ENCODE peak calls at places on chromosomes 3 and 15, in five cellular contexts. J is stomach, K is heart right ventricle, O is GM12865, X is body of pancreas. L is an unnamed sample.
A peak's percentile ranks its signal among the peaks of the same experiment; 100 is the strongest.

GRCh38 chr15:73965094-73965729 is 26.9 kb downstream of the STOML1 start:
- DNase-seq in X (no peak), K (no peak), O (peak; percentile 64), J (no peak), L (no peak)

GRCh38 chr3:37723585-37723984 is 138.1 kb upstream of the CTDSPL start:
- DNase-seq in J (no peak), O (no peak), K (no peak), X (no peak), L (no peak)

GRCh38 chr15:84402856-84403608 is 167.5 kb downstream of the GOLGA6L4 start:
- DNase-seq in X (no peak), O (no peak), K (no peak), J (no peak), L (no peak)

GRCh38 chr3:21392521-21392920 is 358.5 kb downstream of the ZNF385D start:
- DNase-seq in O (no peak), K (no peak), X (no peak), J (no peak), L (no peak)

GRCh38 chr15:70557506-70558258 is 205.7 kb downstream of the UACA start:
- DNase-seq in K (no peak), J (peak; percentile 19), X (no peak), O (no peak), L (no peak)

GRCh38 chr15:63876085-63876662 is 42.4 kb upstream of the HERC1 start:
- DNase-seq in J (no peak), X (no peak), K (no peak), O (no peak), L (no peak)

GRCh38 chr3:24192469-24193056 is 247.5 kb downstream of the NR1D2 start:
- DNase-seq in J (no peak), K (no peak), X (no peak), O (no peak), L (no peak)

GRCh38 chr15:66830358-66830757 is 128.3 kb downstream of the SMAD6 start:
- DNase-seq in X (no peak), K (peak; percentile 70), O (no peak), J (no peak), L (no peak)

GRCh38 chr15:81006124-81006523 is 5.4 kb downstream of the TLNRD1 start:
- DNase-seq in K (no peak), J (no peak), O (no peak), X (no peak), L (no peak)

GRCh38 chr3:52253314-52254260 is 8.0 kb downstream of the PPM1M start:
- DNase-seq in X (no peak), K (no peak), O (peak; percentile 92), J (peak; percentile 48), L (peak; percentile 91)

GRCh38 chr3:56970401-56971002 is 90.0 kb upstream of the SPATA12 start:
- DNase-seq in K (no peak), O (peak; percentile 25), J (no peak), X (no peak), L (peak; percentile 55)

GRCh38 chr3:67292356-67293225 is 294.5 kb downstream of the KBTBD8 start:
- DNase-seq in O (no peak), X (no peak), K (no peak), J (peak; percentile 46), L (no peak)

GRCh38 chr3:160677459-160677901 is 520 bp downstream of the ARL14 start:
- DNase-seq in X (peak; percentile 54), K (no peak), J (no peak), O (no peak), L (no peak)

GRCh38 chr3:242986-243706 is 46.6 kb downstream of the CHL1 start:
- DNase-seq in K (no peak), J (no peak), O (no peak), X (no peak), L (no peak)

GRCh38 chr3:64916937-64917336 is 229.1 kb upstream of the ADAMTS9 start:
- DNase-seq in X (no peak), O (no peak), K (no peak), J (no peak), L (no peak)

GRCh38 chr3:36891651-36892268 is 53.1 kb downstream of the TRANK1 start:
- DNase-seq in J (no peak), X (no peak), K (peak; percentile 72), O (peak; percentile 77), L (no peak)

GRCh38 chr3:172317984-172318383 is 130.3 kb downstream of the GHSR start:
- DNase-seq in K (peak; percentile 78), O (peak; percentile 58), X (no peak), J (no peak), L (peak; percentile 44)

GRCh38 chr3:167032267-167032876 is 347.7 kb downstream of the ZBBX start:
- DNase-seq in K (no peak), J (no peak), O (peak; percentile 27), X (no peak), L (no peak)

GRCh38 chr3:111012388-111013248 is 59.0 kb upstream of the NECTIN3 start:
- DNase-seq in K (no peak), X (no peak), O (no peak), J (no peak), L (no peak)

GRCh38 chr3:53375019-53375418 is 27.7 kb upstream of the DCP1A start:
- DNase-seq in K (peak; percentile 6), O (peak; percentile 73), X (peak; percentile 70), J (peak; percentile 70), L (peak; percentile 71)

GRCh38 chr3:123409443-123410148 is 39.3 kb downstream of the ADCY5 start:
- DNase-seq in O (no peak), K (no peak), J (no peak), X (peak; percentile 53), L (no peak)

GRCh38 chr15:66631616-66632263 is 65.9 kb upstream of the LCTL start:
- DNase-seq in K (no peak), O (no peak), X (no peak), J (no peak), L (no peak)

GRCh38 chr15:70487380-70487725 is 276.0 kb downstream of the UACA start:
- DNase-seq in J (no peak), K (no peak), X (no peak), O (peak; percentile 57), L (no peak)

GRCh38 chr3:42055291-42055690 is 35.9 kb upstream of the TRAK1 start:
- DNase-seq in K (no peak), X (no peak), O (no peak), J (no peak), L (no peak)

GRCh38 chr3:94862703-94863102 is 799.8 kb downstream of the NSUN3 start:
- DNase-seq in K (no peak), O (peak; percentile 13), X (no peak), J (no peak), L (peak; percentile 12)

GRCh38 chr15:73571346-73571745 is 61.8 kb downstream of the NPTN start:
- DNase-seq in J (no peak), O (no peak), X (no peak), K (no peak), L (no peak)

GRCh38 chr15:60441323-60441722 is 37.6 kb downstream of the ICE2 start:
- DNase-seq in J (no peak), O (no peak), X (no peak), K (no peak), L (no peak)

GRCh38 chr3:189786479-189787064 is 155.4 kb downstream of the TP63 start:
- DNase-seq in O (no peak), K (no peak), J (no peak), X (no peak), L (no peak)
- TF ChIP-seq CTCF in O (no peak), K (no peak), J (peak; percentile 26), X (no peak), L (no peak)

DNA sequence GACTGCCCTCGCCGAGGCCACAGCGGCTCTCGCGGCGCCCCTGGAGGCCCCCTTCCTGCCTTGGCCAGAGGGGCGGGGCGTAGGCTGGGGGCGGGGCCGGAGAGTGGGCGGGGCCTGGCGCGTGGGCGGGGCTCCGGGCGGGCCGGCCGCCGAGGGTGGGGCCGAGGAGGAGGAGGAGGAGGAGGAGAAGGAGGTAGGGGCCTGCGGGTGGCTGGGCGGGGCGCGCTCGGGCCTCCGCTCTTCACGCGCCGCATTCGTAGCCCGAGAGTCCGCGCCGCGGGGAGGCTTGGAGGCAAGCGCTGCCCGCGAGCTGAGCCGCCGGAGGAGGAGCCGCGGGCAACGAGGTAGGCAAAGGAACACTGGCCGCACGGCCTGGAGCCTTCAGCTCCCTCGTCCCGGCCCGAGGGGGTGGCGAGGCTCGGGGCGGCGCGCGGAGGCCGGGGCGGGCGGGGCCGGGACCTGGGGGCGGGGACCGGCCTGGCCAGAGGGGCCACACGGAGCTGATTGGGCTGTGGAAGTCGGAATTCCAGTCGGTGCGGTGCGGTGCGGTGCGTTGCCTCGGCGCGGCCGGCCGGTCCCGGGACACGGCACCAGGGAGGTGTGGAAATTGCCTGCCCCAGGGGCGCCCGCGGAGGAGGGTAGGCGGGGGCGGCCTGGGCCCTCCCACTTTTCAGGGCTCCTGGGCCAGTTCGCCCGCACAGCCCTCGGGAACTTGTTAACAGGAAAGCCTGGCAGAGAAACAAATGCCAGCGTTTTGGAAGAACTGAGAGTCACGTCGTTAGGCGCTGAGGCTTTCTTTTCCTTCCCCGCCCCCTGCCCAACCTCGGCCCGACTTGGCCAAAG is at the start of gene PPP2R3A:
- DNase-seq in J (peak; percentile 85), O (peak; percentile 74), K (peak; percentile 83), X (peak; percentile 85), L (peak; percentile 83)
- TF ChIP-seq CTCF in J (no peak), O (no peak), K (no peak), X (no peak), L (no peak)

GRCh38 chr15:89492934-89493631 is 3.3 kb downstream of the RHCG start:
- DNase-seq in O (no peak), K (no peak), X (no peak), J (no peak), L (no peak)

GRCh38 chr15:89490081-89490480 is 6.3 kb downstream of the RHCG start:
- DNase-seq in K (no peak), O (no peak), J (no peak), X (no peak), L (no peak)

GRCh38 chr15:89490550-89491315 is 5.7 kb downstream of the RHCG start:
- DNase-seq in J (no peak), K (no peak), O (no peak), X (no peak), L (no peak)

GRCh38 chr15:89494006-89494405 is 2.4 kb downstream of the RHCG start:
- DNase-seq in O (no peak), X (no peak), J (no peak), K (no peak), L (no peak)

DNA sequence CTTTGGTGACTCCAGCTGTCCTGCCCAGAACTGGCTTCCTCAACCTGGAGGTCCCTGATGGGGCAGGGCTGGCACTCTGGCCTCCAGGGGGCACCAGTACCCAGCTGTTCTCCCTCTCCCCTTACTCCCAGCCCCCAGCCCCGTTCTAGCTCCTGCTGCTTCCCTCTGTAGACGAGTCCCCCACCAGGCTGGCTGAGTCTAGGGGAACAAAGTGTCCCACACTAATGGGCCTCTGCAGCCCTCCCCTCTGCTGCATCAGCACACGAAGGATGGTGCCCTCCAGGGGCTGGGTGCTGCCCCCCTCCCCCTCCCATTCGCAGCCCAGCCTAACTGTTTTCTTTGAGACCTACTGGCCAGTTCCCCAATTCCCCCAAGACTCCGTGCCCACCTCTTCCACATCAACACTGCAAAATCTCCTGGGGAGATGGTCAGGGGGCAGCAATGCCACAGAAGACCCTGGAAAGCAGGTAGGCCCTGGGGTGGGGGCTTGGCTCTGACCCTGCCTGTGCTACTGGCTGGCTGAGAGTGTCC is 4.2 kb downstream of the RHCG start:
- DNase-seq in J (no peak), K (no peak), X (no peak), O (no peak), L (peak; percentile 44)
- TF ChIP-seq CTCF in J (no peak), K (no peak), X (no peak), O (peak; percentile 42), L (peak; percentile 30)

DNA sequence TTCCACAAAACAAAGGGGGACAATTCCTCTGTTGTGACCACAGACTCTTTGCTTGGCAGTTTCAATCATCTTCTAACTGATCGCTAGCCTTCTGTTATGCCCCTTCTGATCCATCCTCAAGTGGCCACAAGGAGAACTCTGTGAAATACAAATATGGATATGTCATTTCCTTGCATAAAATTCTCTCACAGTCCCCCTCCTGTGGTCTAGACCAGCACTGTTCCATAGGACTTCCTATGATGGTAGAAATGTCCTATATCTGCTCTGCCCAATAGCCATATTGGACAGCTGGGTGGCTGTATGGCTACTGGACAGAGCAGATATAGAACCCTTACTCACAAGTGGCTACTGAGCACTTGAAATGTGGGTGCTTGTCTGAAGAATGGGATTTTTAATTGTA is 25.9 kb upstream of the SNRK start:
- DNase-seq in O (no peak), X (no peak), J (no peak), K (no peak), L (no peak)
- TF ChIP-seq CTCF in O (no peak), X (no peak), J (no peak), K (no peak), L (no peak)